ENCODE peak calls at places on chromosome 9, in seven cellular contexts. W is kidney epithelial cell, A is astrocyte of the spinal cord, Y is Panc1, Z is fibroblast of lung, D is B cell, P is endothelial cell. E is an unnamed sample.
A peak's percentile ranks its signal among the peaks of the same experiment; 100 is the strongest.

GRCh38 chr9:101737705-101738565 is 512 bp downstream of the GRIN3A start:
- DNase-seq in W (no peak), A (no peak), Y (no peak), Z (no peak), D (no peak), P (peak; percentile 60), E (peak; percentile 1)

GRCh38 chr9:94554439-94555331 is at the start of gene PCAT7:
- DNase-seq in W (no peak), A (no peak), Y (peak; percentile 25), Z (peak; percentile 4), D (no peak), P (peak; percentile 83), E (peak; percentile 57)

GRCh38 chr9:37425298-37425752 is 2.8 kb downstream of the GRHPR start:
- DNase-seq in W (no peak), A (peak; percentile 69), Y (no peak), Z (no peak), D (no peak), P (no peak), E (no peak)

GRCh38 chr9:134231330-134231745 is 67.0 kb upstream of the RNU6ATAC start:
- DNase-seq in W (no peak), A (no peak), Y (no peak), Z (peak; percentile 35), D (no peak), P (no peak), E (no peak)

GRCh38 chr9:3157011-3157410 is 313.1 kb upstream of the PUM3 start:
- DNase-seq in W (no peak), A (no peak), Y (no peak), Z (no peak), D (no peak), P (no peak), E (no peak)

GRCh38 chr9:77516781-77517180 is 131.3 kb downstream of the GNA14 start:
- DNase-seq in W (no peak), A (no peak), Y (no peak), Z (no peak), D (no peak), P (no peak), E (no peak)

GRCh38 chr9:81489048-81489447 is 200.3 kb downstream of the TLE1 start:
- DNase-seq in W (no peak), A (no peak), Y (no peak), Z (peak; percentile 61), D (no peak), P (no peak), E (no peak)

GRCh38 chr9:13241283-13241682 is 38.2 kb downstream of the MPDZ start:
- DNase-seq in W (no peak), A (no peak), Y (no peak), Z (no peak), D (no peak), P (no peak), E (no peak)

GRCh38 chr9:84404095-84404686 is 63.6 kb upstream of the SLC28A3 start:
- DNase-seq in W (no peak), A (no peak), Y (no peak), Z (no peak), D (no peak), P (peak; percentile 44), E (peak; percentile 22)

GRCh38 chr9:121510766-121511555 is 11.3 kb upstream of the GGTA1 start:
- DNase-seq in W (no peak), A (no peak), Y (no peak), Z (no peak), D (no peak), P (no peak), E (no peak)

GRCh38 chr9:121765021-121765950 is 113.9 kb downstream of the DAB2IP start:
- DNase-seq in W (peak; percentile 10), A (peak; percentile 54), Y (no peak), Z (peak; percentile 50), D (no peak), P (no peak), E (no peak)

GRCh38 chr9:98401140-98402025 is 145.9 kb upstream of the TBC1D2 start:
- DNase-seq in W (no peak), A (no peak), Y (no peak), Z (peak; percentile 27), D (no peak), P (no peak), E (no peak)

GRCh38 chr9:35650341-35651158 is at the start of gene SIT1:
- DNase-seq in W (no peak), A (no peak), Y (no peak), Z (no peak), D (peak; percentile 49), P (no peak), E (peak; percentile 73)

GRCh38 chr9:75422939-75423522 is 334.7 kb downstream of the OSTF1 start:
- DNase-seq in W (no peak), A (no peak), Y (no peak), Z (no peak), D (no peak), P (no peak), E (peak; percentile 3)

GRCh38 chr9:89048611-89049010 is 57.3 kb downstream of the S1PR3 start:
- DNase-seq in W (no peak), A (no peak), Y (no peak), Z (no peak), D (no peak), P (no peak), E (no peak)

GRCh38 chr9:12697719-12698118 is 4.5 kb downstream of the TYRP1 start:
- DNase-seq in W (no peak), A (no peak), Y (no peak), Z (no peak), D (no peak), P (no peak), E (no peak)

GRCh38 chr9:85700330-85700729 is 41.4 kb downstream of the AGTPBP1 start:
- DNase-seq in W (no peak), A (no peak), Y (no peak), Z (no peak), D (no peak), P (no peak), E (no peak)

GRCh38 chr9:128048663-128049062 is 18.5 kb downstream of the NAIF1 start:
- DNase-seq in W (no peak), A (no peak), Y (no peak), Z (no peak), D (no peak), P (no peak), E (no peak)

GRCh38 chr9:128047231-128047630 is 19.9 kb downstream of the NAIF1 start:
- DNase-seq in W (no peak), A (no peak), Y (no peak), Z (no peak), D (no peak), P (no peak), E (no peak)

GRCh38 chr9:128045876-128046275 is 21.2 kb downstream of the NAIF1 start:
- DNase-seq in W (no peak), A (no peak), Y (no peak), Z (no peak), D (no peak), P (no peak), E (no peak)

DNA sequence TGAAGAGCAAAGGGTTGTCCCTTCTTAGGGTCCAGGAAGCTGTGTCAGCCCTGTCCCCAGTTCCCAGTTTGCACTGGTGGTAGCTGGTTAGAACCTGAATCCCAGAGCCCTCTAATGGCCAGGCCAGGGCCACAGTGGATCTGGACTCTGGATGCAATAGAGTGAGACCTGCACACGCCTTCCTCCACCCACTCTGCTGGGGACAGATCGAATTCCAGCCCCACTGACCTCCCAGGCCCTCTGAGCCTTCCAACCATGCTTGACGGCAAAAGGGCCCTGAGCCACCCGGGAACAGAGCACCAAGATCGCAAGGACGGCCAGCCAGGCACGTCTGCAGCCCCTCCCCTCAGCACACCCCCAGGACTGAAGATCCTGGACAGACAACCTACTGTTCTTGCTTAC is 23.7 kb downstream of the NAIF1 start:
- DNase-seq in W (no peak), A (no peak), Y (no peak), Z (no peak), D (no peak), P (no peak), E (no peak)
- TF ChIP-seq CTCF in W (no peak), A (no peak), Y (no peak), Z (no peak), D (no peak), P (no peak), E (no peak)

DNA sequence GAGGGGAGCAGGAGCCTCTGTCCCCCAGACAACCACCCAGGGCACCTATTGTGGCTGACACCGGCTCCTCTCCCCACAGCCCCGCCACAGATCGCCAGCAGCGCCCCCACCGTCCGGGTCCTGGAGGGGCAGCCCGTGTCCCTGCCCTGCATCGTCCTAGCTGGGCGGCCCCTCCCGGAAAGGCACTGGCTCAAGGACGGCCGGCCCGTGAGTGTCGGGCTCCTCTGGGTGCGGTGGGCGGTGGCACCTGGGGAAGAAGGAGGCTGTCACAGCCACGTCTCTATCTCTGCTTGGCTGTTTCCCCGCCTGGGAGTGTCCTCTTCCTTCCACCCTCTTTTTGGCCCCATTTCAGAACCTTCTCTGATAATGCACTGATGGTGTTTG is 55.1 kb downstream of the HMCN2 start:
- DNase-seq in W (no peak), A (no peak), Y (no peak), Z (no peak), D (no peak), P (no peak), E (no peak)
- TF ChIP-seq CTCF in W (peak; percentile 9), A (peak; percentile 13), Y (peak; percentile 64), Z (no peak), D (no peak), P (no peak), E (no peak)

GRCh38 chr9:21137020-21137419 is 4.6 kb downstream of the IFNW1 start:
- DNase-seq in W (no peak), A (no peak), Y (no peak), Z (no peak), D (no peak), P (no peak), E (no peak)

GRCh38 chr9:21144620-21145019 is 3.0 kb upstream of the IFNW1 start:
- DNase-seq in W (no peak), A (no peak), Y (no peak), Z (no peak), D (no peak), P (no peak), E (no peak)

GRCh38 chr9:21135736-21136135 is 5.9 kb downstream of the IFNW1 start:
- DNase-seq in W (no peak), A (no peak), Y (no peak), Z (no peak), D (no peak), P (no peak), E (no peak)

DNA sequence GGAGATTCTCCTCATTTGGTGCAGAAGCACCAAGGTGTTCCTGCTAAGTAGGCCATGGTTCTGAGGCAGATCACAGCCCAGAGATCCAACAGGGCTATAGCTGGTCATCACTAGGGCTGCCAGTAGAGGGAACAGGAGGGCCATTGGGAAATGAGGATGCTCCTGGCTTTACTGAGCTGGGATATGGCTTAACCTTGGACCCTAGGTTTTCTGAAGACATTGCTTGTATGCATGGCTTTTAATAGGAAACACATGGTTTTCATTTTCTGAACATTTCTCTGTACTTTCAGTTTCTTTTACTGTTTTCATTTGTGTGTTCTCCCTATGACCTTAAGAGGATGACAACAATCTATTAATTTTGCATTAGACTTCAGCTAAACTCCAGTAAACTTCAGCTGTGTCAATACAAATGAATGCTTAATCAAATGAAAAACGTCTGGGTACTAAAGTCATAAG is at the start of gene IFNW1:
- DNase-seq in W (no peak), A (no peak), Y (no peak), Z (peak; percentile 3), D (no peak), P (peak; percentile 9), E (no peak)
- TF ChIP-seq CTCF in W (peak; percentile 6), A (peak; percentile 35), Y (no peak), Z (no peak), D (no peak), P (no peak), E (no peak)

GRCh38 chr9:31541626-31542025 is 842.8 kb upstream of the ACO1 start:
- DNase-seq in W (no peak), A (peak; percentile 18), Y (no peak), Z (no peak), D (no peak), P (no peak), E (no peak)

GRCh38 chr9:31542384-31543055 is 841.9 kb upstream of the ACO1 start:
- DNase-seq in W (peak; percentile 18), A (peak; percentile 59), Y (peak; percentile 7), Z (peak; percentile 81), D (no peak), P (peak; percentile 19), E (peak; percentile 42)
- TF ChIP-seq CTCF in W (peak; percentile 51), A (peak; percentile 56), Y (no peak), Z (peak; percentile 45), D (peak; percentile 40), P (peak; percentile 31), E (peak; percentile 34)

E was measured in activated CD8-positive, alpha-beta T cell treated with anti-CD3 and anti-CD28 coated beads for 36 hours.